ENCODE peak calls at places on chromosome 9, in seven cellular contexts. One of them, this sample, is unnamed.

GRCh38 chr9:20562051-20562450 is 60.2 kb downstream of the MLLT3 start:
- DNase-seq in H1: no peak
- DNase-seq in heart left ventricle: no peak
- DNase-seq in body of pancreas: no peak
- DNase-seq in GM06990: peak; percentile 18
- DNase-seq in kidney: no peak
- DNase-seq in psoas muscle: no peak
- DNase-seq in this sample: no peak

GRCh38 chr9:75372499-75373268 is 284.4 kb downstream of the OSTF1 start:
- DNase-seq in H1: no peak
- DNase-seq in heart left ventricle: peak; percentile 37
- DNase-seq in body of pancreas: peak; percentile 8
- DNase-seq in GM06990: no peak
- DNase-seq in kidney: peak; percentile 80
- DNase-seq in psoas muscle: peak; percentile 32
- DNase-seq in this sample: peak; percentile 33

GRCh38 chr9:19936598-19936997 is 147.8 kb upstream of the SLC24A2 start:
- DNase-seq in H1: no peak
- DNase-seq in heart left ventricle: no peak
- DNase-seq in body of pancreas: no peak
- DNase-seq in GM06990: no peak
- DNase-seq in kidney: no peak
- DNase-seq in psoas muscle: no peak
- DNase-seq in this sample: no peak

GRCh38 chr9:22114956-22115355 is 105.9 kb upstream of the CDKN2B start:
- DNase-seq in H1: no peak
- DNase-seq in heart left ventricle: no peak
- DNase-seq in body of pancreas: no peak
- DNase-seq in GM06990: no peak
- DNase-seq in kidney: no peak
- DNase-seq in psoas muscle: no peak
- DNase-seq in this sample: no peak

GRCh38 chr9:69922646-69923045 is 102.0 kb downstream of the CFAP95 start:
- DNase-seq in H1: no peak
- DNase-seq in heart left ventricle: no peak
- DNase-seq in body of pancreas: no peak
- DNase-seq in GM06990: no peak
- DNase-seq in kidney: no peak
- DNase-seq in psoas muscle: no peak
- DNase-seq in this sample: no peak

GRCh38 chr9:129150672-129151211 is 27.3 kb downstream of the IER5L start:
- DNase-seq in H1: no peak
- DNase-seq in heart left ventricle: no peak
- DNase-seq in body of pancreas: no peak
- DNase-seq in GM06990: no peak
- DNase-seq in kidney: no peak
- DNase-seq in psoas muscle: no peak
- DNase-seq in this sample: peak; percentile 8

GRCh38 chr9:130892503-130893249 is 3.9 kb downstream of the QRFP start:
- DNase-seq in H1: no peak
- DNase-seq in heart left ventricle: no peak
- DNase-seq in body of pancreas: no peak
- DNase-seq in GM06990: no peak
- DNase-seq in kidney: peak; percentile 68
- DNase-seq in psoas muscle: no peak
- DNase-seq in this sample: no peak

GRCh38 chr9:21317956-21318923 is 13.1 kb upstream of the IFNA5 start:
- DNase-seq in H1: no peak
- DNase-seq in heart left ventricle: no peak
- DNase-seq in body of pancreas: peak; percentile 57
- DNase-seq in GM06990: no peak
- DNase-seq in kidney: no peak
- DNase-seq in psoas muscle: no peak
- DNase-seq in this sample: peak; percentile 23

GRCh38 chr9:16809912-16810610 is 60.4 kb downstream of the BNC2 start:
- DNase-seq in H1: peak; percentile 96
- DNase-seq in heart left ventricle: no peak
- DNase-seq in body of pancreas: no peak
- DNase-seq in GM06990: no peak
- DNase-seq in kidney: no peak
- DNase-seq in psoas muscle: no peak
- DNase-seq in this sample: no peak

GRCh38 chr9:14520341-14520740 is 172.9 kb downstream of the ZDHHC21 start:
- DNase-seq in H1: no peak
- DNase-seq in heart left ventricle: no peak
- DNase-seq in body of pancreas: no peak
- DNase-seq in GM06990: no peak
- DNase-seq in kidney: no peak
- DNase-seq in psoas muscle: no peak
- DNase-seq in this sample: no peak

GRCh38 chr9:79657891-79658290 is 86.1 kb downstream of the TLE4 start:
- DNase-seq in H1: no peak
- DNase-seq in heart left ventricle: no peak
- DNase-seq in body of pancreas: no peak
- DNase-seq in GM06990: no peak
- DNase-seq in kidney: no peak
- DNase-seq in psoas muscle: no peak
- DNase-seq in this sample: no peak

GRCh38 chr9:87392091-87392490 is 105.6 kb upstream of the DAPK1 start:
- DNase-seq in H1: no peak
- DNase-seq in heart left ventricle: no peak
- DNase-seq in body of pancreas: no peak
- DNase-seq in GM06990: no peak
- DNase-seq in kidney: no peak
- DNase-seq in psoas muscle: no peak
- DNase-seq in this sample: no peak

GRCh38 chr9:131394464-131395026 is 659 bp downstream of the PRRC2B start:
- DNase-seq in H1: no peak
- DNase-seq in heart left ventricle: peak; percentile 68
- DNase-seq in body of pancreas: peak; percentile 61
- DNase-seq in GM06990: peak; percentile 69
- DNase-seq in kidney: peak; percentile 86
- DNase-seq in psoas muscle: peak; percentile 64
- DNase-seq in this sample: peak; percentile 60

GRCh38 chr9:69104830-69105527 is 69.1 kb upstream of the TJP2 start:
- DNase-seq in H1: peak; percentile 56
- DNase-seq in heart left ventricle: no peak
- DNase-seq in body of pancreas: peak; percentile 93
- DNase-seq in GM06990: no peak
- DNase-seq in kidney: peak; percentile 91
- DNase-seq in psoas muscle: no peak
- DNase-seq in this sample: no peak

GRCh38 chr9:135592625-135593024 is 31.1 kb downstream of the PAEP start:
- DNase-seq in H1: no peak
- DNase-seq in heart left ventricle: no peak
- DNase-seq in body of pancreas: no peak
- DNase-seq in GM06990: no peak
- DNase-seq in kidney: no peak
- DNase-seq in psoas muscle: no peak
- DNase-seq in this sample: no peak

GRCh38 chr9:78559449-78559885 is 262.5 kb downstream of the PSAT1 start:
- DNase-seq in H1: no peak
- DNase-seq in heart left ventricle: no peak
- DNase-seq in body of pancreas: no peak
- DNase-seq in GM06990: no peak
- DNase-seq in kidney: no peak
- DNase-seq in psoas muscle: no peak
- DNase-seq in this sample: no peak

GRCh38 chr9:121735065-121735791 is 83.8 kb downstream of the DAB2IP start:
- DNase-seq in H1: peak; percentile 71
- DNase-seq in heart left ventricle: no peak
- DNase-seq in body of pancreas: no peak
- DNase-seq in GM06990: peak; percentile 26
- DNase-seq in kidney: no peak
- DNase-seq in psoas muscle: no peak
- DNase-seq in this sample: no peak

GRCh38 chr9:68501159-68501506 is 39.5 kb downstream of the TMEM252 start:
- DNase-seq in H1: no peak
- DNase-seq in heart left ventricle: no peak
- DNase-seq in body of pancreas: no peak
- DNase-seq in GM06990: no peak
- DNase-seq in kidney: no peak
- DNase-seq in psoas muscle: no peak
- DNase-seq in this sample: no peak

GRCh38 chr9:109986423-109987055 is 206.5 kb downstream of the PALM2AKAP2 start:
- DNase-seq in H1: no peak
- DNase-seq in heart left ventricle: no peak
- DNase-seq in body of pancreas: no peak
- DNase-seq in GM06990: no peak
- DNase-seq in kidney: no peak
- DNase-seq in psoas muscle: no peak
- DNase-seq in this sample: no peak

GRCh38 chr9:29006603-29007002 is 1433.3 kb upstream of the C9orf72 start:
- DNase-seq in H1: no peak
- DNase-seq in heart left ventricle: no peak
- DNase-seq in body of pancreas: no peak
- DNase-seq in GM06990: no peak
- DNase-seq in kidney: no peak
- DNase-seq in psoas muscle: no peak
- DNase-seq in this sample: no peak

GRCh38 chr9:96009690-96010477 is 134.4 kb downstream of the ERCC6L2 start:
- DNase-seq in H1: no peak
- DNase-seq in heart left ventricle: no peak
- DNase-seq in body of pancreas: no peak
- DNase-seq in GM06990: no peak
- DNase-seq in kidney: no peak
- DNase-seq in psoas muscle: no peak
- DNase-seq in this sample: no peak

DNA sequence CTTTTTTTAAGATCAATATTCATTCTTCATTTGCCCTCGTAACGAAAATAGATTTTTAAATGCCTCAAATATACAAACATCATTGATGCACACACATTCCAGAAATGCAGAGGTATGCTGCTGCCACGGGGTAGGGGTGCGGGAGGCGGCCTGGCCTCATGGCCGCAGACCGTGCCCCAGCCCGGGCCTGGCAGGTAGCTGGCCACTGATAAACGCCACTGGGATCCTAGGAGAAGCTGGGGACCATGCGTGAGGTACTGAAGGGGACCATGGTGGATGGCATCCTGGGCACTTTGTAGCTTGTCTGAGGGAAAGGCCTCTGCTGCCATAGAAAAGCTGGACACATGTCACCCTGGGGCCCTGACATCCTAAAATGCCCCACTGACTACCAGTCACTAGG is 6.5 kb downstream of the ORM2 start:
- DNase-seq in H1: no peak
- DNase-seq in heart left ventricle: no peak
- DNase-seq in body of pancreas: no peak
- DNase-seq in GM06990: no peak
- DNase-seq in kidney: peak; percentile 46
- DNase-seq in psoas muscle: no peak
- DNase-seq in this sample: no peak
- H3K36me3 ChIP-seq in H1: peaks cover 20% of the 10 kb centered on the region
- H3K36me3 ChIP-seq in heart left ventricle: peaks cover 42% of the 10 kb centered on the region
- H3K36me3 ChIP-seq in body of pancreas: no peaks in the 10 kb centered on the region
- H3K36me3 ChIP-seq in GM06990: peaks cover 43% of the 10 kb centered on the region
- H3K36me3 ChIP-seq in kidney: no peaks in the 10 kb centered on the region
- H3K36me3 ChIP-seq in psoas muscle: no peaks in the 10 kb centered on the region
- H3K36me3 ChIP-seq in this sample: no peaks in the 10 kb centered on the region

GRCh38 chr9:83988411-83988810 is 7.8 kb downstream of the RMI1 start:
- DNase-seq in H1: no peak
- DNase-seq in heart left ventricle: no peak
- DNase-seq in body of pancreas: no peak
- DNase-seq in GM06990: no peak
- DNase-seq in kidney: no peak
- DNase-seq in psoas muscle: no peak
- DNase-seq in this sample: no peak
- H3K36me3 ChIP-seq in H1: peaks cover 8% of the 10 kb centered on the region
- H3K36me3 ChIP-seq in heart left ventricle: peaks cover 2% of the 10 kb centered on the region
- H3K36me3 ChIP-seq in body of pancreas: no peaks in the 10 kb centered on the region
- H3K36me3 ChIP-seq in GM06990: no peaks in the 10 kb centered on the region
- H3K36me3 ChIP-seq in kidney: no peaks in the 10 kb centered on the region
- H3K36me3 ChIP-seq in psoas muscle: no peaks in the 10 kb centered on the region
- H3K36me3 ChIP-seq in this sample: no peaks in the 10 kb centered on the region

GRCh38 chr9:85417674-85418073 is 324.1 kb downstream of the AGTPBP1 start:
- DNase-seq in H1: no peak
- DNase-seq in heart left ventricle: no peak
- DNase-seq in body of pancreas: no peak
- DNase-seq in GM06990: no peak
- DNase-seq in kidney: no peak
- DNase-seq in psoas muscle: no peak
- DNase-seq in this sample: no peak
- H3K36me3 ChIP-seq in H1: no peaks in the 10 kb centered on the region
- H3K36me3 ChIP-seq in heart left ventricle: no peaks in the 10 kb centered on the region
- H3K36me3 ChIP-seq in body of pancreas: no peaks in the 10 kb centered on the region
- H3K36me3 ChIP-seq in GM06990: no peaks in the 10 kb centered on the region
- H3K36me3 ChIP-seq in kidney: no peaks in the 10 kb centered on the region
- H3K36me3 ChIP-seq in psoas muscle: no peaks in the 10 kb centered on the region
- H3K36me3 ChIP-seq in this sample: no peaks in the 10 kb centered on the region

GRCh38 chr9:132614324-132614723 is 31.9 kb downstream of the BARHL1 start:
- DNase-seq in H1: no peak
- DNase-seq in heart left ventricle: no peak
- DNase-seq in body of pancreas: no peak
- DNase-seq in GM06990: no peak
- DNase-seq in kidney: no peak
- DNase-seq in psoas muscle: no peak
- DNase-seq in this sample: no peak

GRCh38 chr9:132610661-132611060 is 28.3 kb downstream of the BARHL1 start:
- DNase-seq in H1: no peak
- DNase-seq in heart left ventricle: no peak
- DNase-seq in body of pancreas: no peak
- DNase-seq in GM06990: no peak
- DNase-seq in kidney: no peak
- DNase-seq in psoas muscle: no peak
- DNase-seq in this sample: no peak

GRCh38 chr9:132609829-132610228 is 27.4 kb downstream of the BARHL1 start:
- DNase-seq in H1: no peak
- DNase-seq in heart left ventricle: no peak
- DNase-seq in body of pancreas: no peak
- DNase-seq in GM06990: no peak
- DNase-seq in kidney: no peak
- DNase-seq in psoas muscle: no peak
- DNase-seq in this sample: no peak

GRCh38 chr9:132616725-132617124 is 34.3 kb downstream of the BARHL1 start:
- DNase-seq in H1: no peak
- DNase-seq in heart left ventricle: no peak
- DNase-seq in body of pancreas: no peak
- DNase-seq in GM06990: no peak
- DNase-seq in kidney: no peak
- DNase-seq in psoas muscle: no peak
- DNase-seq in this sample: no peak

GRCh38 chr9:132615822-132616221 is 33.4 kb downstream of the BARHL1 start:
- DNase-seq in H1: no peak
- DNase-seq in heart left ventricle: no peak
- DNase-seq in body of pancreas: no peak
- DNase-seq in GM06990: no peak
- DNase-seq in kidney: no peak
- DNase-seq in psoas muscle: no peak
- DNase-seq in this sample: no peak
- H3K36me3 ChIP-seq in H1: peaks cover 16% of the 10 kb centered on the region
- H3K36me3 ChIP-seq in heart left ventricle: peaks cover 92% of the 10 kb centered on the region
- H3K36me3 ChIP-seq in body of pancreas: no peaks in the 10 kb centered on the region
- H3K36me3 ChIP-seq in GM06990: peaks cover 19% of the 10 kb centered on the region
- H3K36me3 ChIP-seq in kidney: peaks cover 30% of the 10 kb centered on the region
- H3K36me3 ChIP-seq in psoas muscle: peaks cover 26% of the 10 kb centered on the region
- H3K36me3 ChIP-seq in this sample: no peaks in the 10 kb centered on the region

This sample was measured in ovary.